ENCODE peak calls at places on chromosomes 13 and 19, in seven cellular contexts. One of them, this sample, is unnamed. For H3K4me1, the result is how much of the 10 kb centered on the place peaks cover.

GRCh38 chr13:44317752-44318550 is 55.7 kb upstream of the SERP2 start:
- DNase-seq in mesenchymal stem cell: no peak
- DNase-seq in tibial artery: no peak
- DNase-seq in fibroblast of lung: peak
- DNase-seq in IMR-90: peak
- DNase-seq in CD4-positive, CD25-positive, alpha-beta regulatory T cell: no peak
- DNase-seq in CD8-positive, alpha-beta memory T cell: no peak
- DNase-seq in this sample: no peak

GRCh38 chr19:49475191-49475932 is 1.3 kb downstream of the FLT3LG start:
- DNase-seq in mesenchymal stem cell: no peak
- DNase-seq in tibial artery: no peak
- DNase-seq in fibroblast of lung: no peak
- DNase-seq in IMR-90: no peak
- DNase-seq in CD4-positive, CD25-positive, alpha-beta regulatory T cell: peak
- DNase-seq in CD8-positive, alpha-beta memory T cell: peak
- DNase-seq in this sample: no peak

GRCh38 chr19:18596752-18597157 is 8.2 kb downstream of the REX1BD start:
- DNase-seq in mesenchymal stem cell: no peak
- DNase-seq in tibial artery: peak
- DNase-seq in fibroblast of lung: no peak
- DNase-seq in IMR-90: no peak
- DNase-seq in CD4-positive, CD25-positive, alpha-beta regulatory T cell: no peak
- DNase-seq in CD8-positive, alpha-beta memory T cell: no peak
- DNase-seq in this sample: peak

GRCh38 chr19:46614114-46614701 is 10.7 kb downstream of the PTGIR start:
- DNase-seq in mesenchymal stem cell: peak
- DNase-seq in tibial artery: peak
- DNase-seq in fibroblast of lung: peak
- DNase-seq in IMR-90: peak
- DNase-seq in CD4-positive, CD25-positive, alpha-beta regulatory T cell: peak
- DNase-seq in CD8-positive, alpha-beta memory T cell: peak
- DNase-seq in this sample: peak

GRCh38 chr13:94329754-94330551 is 149.5 kb downstream of the DCT start:
- DNase-seq in mesenchymal stem cell: peak
- DNase-seq in tibial artery: peak
- DNase-seq in fibroblast of lung: peak
- DNase-seq in IMR-90: peak
- DNase-seq in CD4-positive, CD25-positive, alpha-beta regulatory T cell: no peak
- DNase-seq in CD8-positive, alpha-beta memory T cell: no peak
- DNase-seq in this sample: no peak

GRCh38 chr19:17538684-17539287 is 16.7 kb upstream of the COLGALT1 start:
- DNase-seq in mesenchymal stem cell: peak
- DNase-seq in tibial artery: no peak
- DNase-seq in fibroblast of lung: no peak
- DNase-seq in IMR-90: no peak
- DNase-seq in CD4-positive, CD25-positive, alpha-beta regulatory T cell: no peak
- DNase-seq in CD8-positive, alpha-beta memory T cell: no peak
- DNase-seq in this sample: no peak

GRCh38 chr19:1258161-1258492 is 9.7 kb downstream of the MIDN start:
- DNase-seq in mesenchymal stem cell: no peak
- DNase-seq in tibial artery: no peak
- DNase-seq in fibroblast of lung: no peak
- DNase-seq in IMR-90: no peak
- DNase-seq in CD4-positive, CD25-positive, alpha-beta regulatory T cell: no peak
- DNase-seq in CD8-positive, alpha-beta memory T cell: no peak
- DNase-seq in this sample: no peak

GRCh38 chr13:20053016-20053415 is 94.5 kb downstream of the ZMYM2 start:
- DNase-seq in mesenchymal stem cell: no peak
- DNase-seq in tibial artery: no peak
- DNase-seq in fibroblast of lung: peak
- DNase-seq in IMR-90: no peak
- DNase-seq in CD4-positive, CD25-positive, alpha-beta regulatory T cell: no peak
- DNase-seq in CD8-positive, alpha-beta memory T cell: no peak
- DNase-seq in this sample: no peak

GRCh38 chr13:95452376-95452775 is 100.1 kb upstream of the CLDN10 start:
- DNase-seq in mesenchymal stem cell: no peak
- DNase-seq in tibial artery: no peak
- DNase-seq in fibroblast of lung: peak
- DNase-seq in IMR-90: no peak
- DNase-seq in CD4-positive, CD25-positive, alpha-beta regulatory T cell: no peak
- DNase-seq in CD8-positive, alpha-beta memory T cell: no peak
- DNase-seq in this sample: no peak

GRCh38 chr13:61508936-61509335 is 93.3 kb upstream of the PCDH20 start:
- DNase-seq in mesenchymal stem cell: no peak
- DNase-seq in tibial artery: no peak
- DNase-seq in fibroblast of lung: no peak
- DNase-seq in IMR-90: no peak
- DNase-seq in CD4-positive, CD25-positive, alpha-beta regulatory T cell: no peak
- DNase-seq in CD8-positive, alpha-beta memory T cell: no peak
- DNase-seq in this sample: no peak

GRCh38 chr13:45500492-45501174 is 35.9 kb downstream of the COG3 start:
- DNase-seq in mesenchymal stem cell: peak
- DNase-seq in tibial artery: no peak
- DNase-seq in fibroblast of lung: peak
- DNase-seq in IMR-90: peak
- DNase-seq in CD4-positive, CD25-positive, alpha-beta regulatory T cell: no peak
- DNase-seq in CD8-positive, alpha-beta memory T cell: no peak
- DNase-seq in this sample: no peak
- H3K27ac ChIP-seq in mesenchymal stem cell: peak
- H3K27ac ChIP-seq in tibial artery: no peak
- H3K27ac ChIP-seq in fibroblast of lung: peak
- H3K27ac ChIP-seq in IMR-90: peak
- H3K27ac ChIP-seq in CD4-positive, CD25-positive, alpha-beta regulatory T cell: no peak
- H3K27ac ChIP-seq in CD8-positive, alpha-beta memory T cell: no peak
- H3K27ac ChIP-seq in this sample: no peak

DNA sequence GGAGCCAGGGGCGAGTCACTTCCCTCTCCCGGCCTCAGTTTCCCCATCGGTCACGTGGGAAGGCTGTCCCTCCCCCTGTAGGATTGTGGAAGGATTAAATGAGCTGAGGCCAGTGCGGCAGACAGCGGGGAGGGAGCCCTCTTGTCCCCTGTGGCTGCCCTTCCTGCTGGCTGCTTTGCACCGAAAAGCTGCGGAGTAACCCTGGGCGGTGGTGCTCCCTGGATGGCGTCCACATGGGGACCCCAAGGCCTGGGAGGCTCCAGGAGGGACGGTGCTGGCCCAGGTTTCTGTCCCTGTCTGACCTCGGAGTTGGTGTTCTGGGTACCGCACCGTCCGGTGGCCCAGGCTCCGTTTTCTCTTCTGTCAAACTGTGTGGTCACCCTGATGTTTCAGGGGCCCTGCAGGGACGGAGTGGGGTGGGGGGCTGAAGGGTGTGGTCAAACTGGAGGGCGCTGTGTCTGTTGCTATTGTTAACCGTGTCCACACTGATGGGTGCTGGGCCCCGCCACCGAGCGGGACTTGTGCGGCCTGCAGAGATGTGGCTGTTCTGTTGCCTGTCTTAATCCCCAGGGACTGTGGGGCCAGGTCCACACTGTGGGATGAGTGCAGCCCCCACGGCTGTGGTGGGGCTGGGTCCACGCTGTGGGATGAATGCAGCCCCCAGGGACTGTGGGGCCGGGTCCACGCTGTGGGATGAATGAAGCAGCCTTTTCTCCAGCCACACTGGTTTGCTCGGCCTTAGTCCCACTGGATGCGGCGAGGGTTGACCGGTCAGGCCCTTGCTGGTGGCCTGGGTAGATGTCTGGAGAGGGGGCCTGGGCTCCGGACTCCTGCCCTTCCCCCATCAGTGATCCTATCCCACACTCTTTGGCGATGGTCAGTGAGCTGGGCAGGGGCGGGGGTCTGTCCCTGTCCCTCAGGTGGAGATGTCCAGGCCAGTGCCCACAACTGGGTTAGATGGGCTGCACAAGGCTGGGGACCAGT is 6.9 kb downstream of the GNA11 start:
- DNase-seq in mesenchymal stem cell: no peak
- DNase-seq in tibial artery: no peak
- DNase-seq in fibroblast of lung: no peak
- DNase-seq in IMR-90: no peak
- DNase-seq in CD4-positive, CD25-positive, alpha-beta regulatory T cell: no peak
- DNase-seq in CD8-positive, alpha-beta memory T cell: no peak
- DNase-seq in this sample: no peak
- H3K4me1 ChIP-seq in mesenchymal stem cell: half or more
- H3K4me1 ChIP-seq in tibial artery: under half
- H3K4me1 ChIP-seq in fibroblast of lung: under half
- H3K4me1 ChIP-seq in IMR-90: under half
- H3K4me1 ChIP-seq in CD4-positive, CD25-positive, alpha-beta regulatory T cell: under half
- H3K4me1 ChIP-seq in CD8-positive, alpha-beta memory T cell: under half
- H3K4me1 ChIP-seq in this sample: half or more

GRCh38 chr19:56476093-56476492 is 1.1 kb downstream of the ZNF667 start:
- DNase-seq in mesenchymal stem cell: no peak
- DNase-seq in tibial artery: no peak
- DNase-seq in fibroblast of lung: no peak
- DNase-seq in IMR-90: no peak
- DNase-seq in CD4-positive, CD25-positive, alpha-beta regulatory T cell: no peak
- DNase-seq in CD8-positive, alpha-beta memory T cell: no peak
- DNase-seq in this sample: no peak
- H3K27ac ChIP-seq in mesenchymal stem cell: no peak
- H3K27ac ChIP-seq in tibial artery: no peak
- H3K27ac ChIP-seq in fibroblast of lung: no peak
- H3K27ac ChIP-seq in IMR-90: no peak
- H3K27ac ChIP-seq in CD4-positive, CD25-positive, alpha-beta regulatory T cell: no peak
- H3K27ac ChIP-seq in CD8-positive, alpha-beta memory T cell: no peak
- H3K27ac ChIP-seq in this sample: no peak

DNA sequence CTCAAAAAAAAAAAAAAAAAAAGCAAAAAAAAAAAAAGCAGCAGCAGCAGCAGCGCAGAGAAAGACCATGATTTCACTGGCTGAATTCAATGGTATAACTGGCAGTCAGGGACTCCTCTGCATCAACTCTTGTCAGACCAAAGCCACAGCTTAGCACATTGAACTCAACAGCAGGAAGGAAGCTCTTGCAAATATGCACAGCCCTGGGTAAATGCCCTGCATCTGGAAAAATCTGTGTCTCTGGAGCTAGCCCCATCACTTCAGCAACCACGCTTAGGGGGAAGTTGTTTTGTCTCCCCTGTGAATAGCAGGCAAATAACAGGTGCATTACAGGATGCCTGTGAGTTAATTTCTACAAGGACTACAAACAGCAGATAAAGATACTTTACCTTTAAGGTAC is 17.7 kb upstream of the DHRS12 start:
- DNase-seq in mesenchymal stem cell: no peak
- DNase-seq in tibial artery: no peak
- DNase-seq in fibroblast of lung: no peak
- DNase-seq in IMR-90: no peak
- DNase-seq in CD4-positive, CD25-positive, alpha-beta regulatory T cell: peak
- DNase-seq in CD8-positive, alpha-beta memory T cell: peak
- DNase-seq in this sample: no peak
- H3K4me1 ChIP-seq in mesenchymal stem cell: under half
- H3K4me1 ChIP-seq in tibial artery: under half
- H3K4me1 ChIP-seq in fibroblast of lung: under half
- H3K4me1 ChIP-seq in IMR-90: under half
- H3K4me1 ChIP-seq in CD4-positive, CD25-positive, alpha-beta regulatory T cell: half or more
- H3K4me1 ChIP-seq in CD8-positive, alpha-beta memory T cell: half or more
- H3K4me1 ChIP-seq in this sample: under half

GRCh38 chr13:114132419-114133121 is at the start of gene RASA3:
- DNase-seq in mesenchymal stem cell: peak
- DNase-seq in tibial artery: peak
- DNase-seq in fibroblast of lung: peak
- DNase-seq in IMR-90: peak
- DNase-seq in CD4-positive, CD25-positive, alpha-beta regulatory T cell: peak
- DNase-seq in CD8-positive, alpha-beta memory T cell: peak
- DNase-seq in this sample: peak

GRCh38 chr13:114130131-114130707 is 2.2 kb downstream of the RASA3 start:
- DNase-seq in mesenchymal stem cell: peak
- DNase-seq in tibial artery: no peak
- DNase-seq in fibroblast of lung: no peak
- DNase-seq in IMR-90: no peak
- DNase-seq in CD4-positive, CD25-positive, alpha-beta regulatory T cell: no peak
- DNase-seq in CD8-positive, alpha-beta memory T cell: no peak
- DNase-seq in this sample: no peak

GRCh38 chr13:114129649-114130062 is 2.8 kb downstream of the RASA3 start:
- DNase-seq in mesenchymal stem cell: peak
- DNase-seq in tibial artery: no peak
- DNase-seq in fibroblast of lung: no peak
- DNase-seq in IMR-90: no peak
- DNase-seq in CD4-positive, CD25-positive, alpha-beta regulatory T cell: peak
- DNase-seq in CD8-positive, alpha-beta memory T cell: peak
- DNase-seq in this sample: no peak

GRCh38 chr13:114130708-114131580 is 1.5 kb downstream of the RASA3 start:
- DNase-seq in mesenchymal stem cell: peak
- DNase-seq in tibial artery: peak
- DNase-seq in fibroblast of lung: peak
- DNase-seq in IMR-90: peak
- DNase-seq in CD4-positive, CD25-positive, alpha-beta regulatory T cell: peak
- DNase-seq in CD8-positive, alpha-beta memory T cell: peak
- DNase-seq in this sample: peak

DNA sequence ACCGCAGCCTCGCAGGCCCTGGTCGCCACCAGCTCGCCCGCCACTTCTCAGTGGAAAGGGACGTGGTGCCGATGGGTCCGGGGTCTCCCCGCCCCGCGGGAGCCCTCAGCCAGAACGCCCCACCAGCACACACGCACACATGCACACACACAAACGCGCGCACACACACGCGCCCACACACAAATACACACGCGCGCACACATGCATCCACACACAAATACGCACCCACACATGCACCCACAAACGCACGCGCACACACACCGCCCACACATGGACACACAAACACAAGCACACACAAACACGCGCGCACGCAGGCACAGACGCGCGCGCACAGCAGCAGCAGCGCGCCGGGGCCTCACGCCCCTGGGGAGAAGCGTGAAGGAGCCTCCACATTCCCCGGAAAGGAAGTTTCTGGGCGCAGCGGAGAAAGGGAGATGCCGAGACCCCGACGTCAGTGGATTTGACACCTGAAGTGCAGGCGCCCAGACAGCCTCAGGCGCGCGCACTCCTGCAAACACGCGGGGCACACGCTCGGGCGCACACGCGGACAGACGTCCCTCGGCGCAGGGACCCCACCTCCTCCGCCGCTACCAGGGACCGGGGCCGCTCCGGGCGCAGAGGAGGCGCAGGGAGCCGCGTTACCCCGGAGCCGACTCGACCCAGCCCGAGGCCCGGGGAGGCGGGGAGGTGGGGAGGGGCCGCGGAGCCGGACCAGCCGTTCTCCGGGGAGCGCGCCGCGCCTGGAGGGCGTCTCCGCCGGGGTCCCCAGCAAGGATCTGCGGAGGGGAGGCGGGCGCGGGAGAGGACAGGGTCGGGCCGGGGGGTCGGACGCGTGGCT is 623 bp downstream of the RASA3 start:
- DNase-seq in mesenchymal stem cell: no peak
- DNase-seq in tibial artery: no peak
- DNase-seq in fibroblast of lung: peak
- DNase-seq in IMR-90: no peak
- DNase-seq in CD4-positive, CD25-positive, alpha-beta regulatory T cell: peak
- DNase-seq in CD8-positive, alpha-beta memory T cell: peak
- DNase-seq in this sample: peak
- H3K27ac ChIP-seq in mesenchymal stem cell: peak
- H3K27ac ChIP-seq in tibial artery: peak
- H3K27ac ChIP-seq in fibroblast of lung: peak
- H3K27ac ChIP-seq in IMR-90: peak
- H3K27ac ChIP-seq in CD4-positive, CD25-positive, alpha-beta regulatory T cell: peak
- H3K27ac ChIP-seq in CD8-positive, alpha-beta memory T cell: peak
- H3K27ac ChIP-seq in this sample: peak